ENCODE peak calls at places on chromosomes 11 and 22, in nine cellular contexts. D is coronary artery, Z is body of pancreas, W is lung, P is hepatocyte, H is right lobe of liver, E is ascending aorta, N is neural progenitor cell, J is cardiac muscle cell. M is an unnamed sample.

GRCh38 chr11:23725752-23726151 is 771.1 kb upstream of the LUZP2 start:
- DNase-seq in W (no peak), P (no peak), J (peak; percentile 62), Z (no peak), N (no peak), H (no peak), D (no peak), E (no peak), M (no peak)

GRCh38 chr11:63443714-63444113 is 47.3 kb downstream of the PLAAT5 start:
- DNase-seq in P (no peak), W (no peak), E (no peak), N (no peak), J (no peak), Z (no peak), H (no peak), D (no peak), M (no peak)

GRCh38 chr22:42613869-42614268 is 814 bp downstream of the POLDIP3 start:
- DNase-seq in P (no peak), Z (no peak), E (no peak), J (peak; percentile 28), N (no peak), D (no peak), H (no peak), W (no peak), M (no peak)

GRCh38 chr11:31110825-31111224 is 258.7 kb downstream of the DCDC1 start:
- DNase-seq in P (no peak), H (no peak), W (no peak), D (no peak), J (peak; percentile 29), Z (no peak), N (peak; percentile 36), E (no peak), M (no peak)

GRCh38 chr22:20302438-20303228 is 17.2 kb downstream of the DGCR6L start:
- DNase-seq in H (no peak), P (no peak), N (no peak), J (no peak), D (no peak), E (no peak), Z (no peak), W (no peak), M (no peak)

GRCh38 chr11:35792148-35792845 is 129.7 kb downstream of the TRIM44 start:
- DNase-seq in P (no peak), E (no peak), Z (peak; percentile 57), N (no peak), D (no peak), W (no peak), H (no peak), J (peak; percentile 35), M (no peak)

GRCh38 chr11:31856248-31856647 is 45.1 kb upstream of the PAX6 start:
- DNase-seq in J (no peak), D (no peak), E (no peak), H (no peak), N (no peak), Z (no peak), W (no peak), P (no peak), M (no peak)

GRCh38 chr11:55949330-55949729 is 13.1 kb upstream of the OR5I1 start:
- DNase-seq in W (no peak), D (no peak), J (no peak), H (no peak), Z (no peak), E (no peak), P (no peak), N (no peak), M (no peak)

GRCh38 chr11:68687986-68688385 is 3.6 kb downstream of the GAL start:
- DNase-seq in Z (no peak), N (no peak), W (no peak), J (no peak), D (no peak), E (no peak), H (no peak), P (no peak), M (no peak)

GRCh38 chr22:31122532-31123291 is at the start of gene INPP5J:
- DNase-seq in D (no peak), H (no peak), Z (peak; percentile 82), N (peak; percentile 58), P (peak; percentile 82), E (no peak), J (peak; percentile 60), W (peak; percentile 58), M (peak; percentile 59)

GRCh38 chr22:31125521-31126117 is 2.9 kb downstream of the INPP5J start:
- DNase-seq in D (no peak), J (no peak), Z (no peak), E (no peak), W (no peak), N (no peak), H (no peak), P (no peak), M (no peak)

GRCh38 chr22:31123292-31123602 is 481 bp downstream of the INPP5J start:
- DNase-seq in Z (no peak), D (no peak), P (no peak), N (no peak), E (no peak), H (no peak), J (no peak), W (no peak), M (no peak)

GRCh38 chr22:31124811-31125465 is 2.2 kb downstream of the INPP5J start:
- DNase-seq in P (no peak), Z (no peak), N (no peak), E (no peak), H (no peak), J (no peak), W (no peak), D (no peak), M (no peak)

DNA sequence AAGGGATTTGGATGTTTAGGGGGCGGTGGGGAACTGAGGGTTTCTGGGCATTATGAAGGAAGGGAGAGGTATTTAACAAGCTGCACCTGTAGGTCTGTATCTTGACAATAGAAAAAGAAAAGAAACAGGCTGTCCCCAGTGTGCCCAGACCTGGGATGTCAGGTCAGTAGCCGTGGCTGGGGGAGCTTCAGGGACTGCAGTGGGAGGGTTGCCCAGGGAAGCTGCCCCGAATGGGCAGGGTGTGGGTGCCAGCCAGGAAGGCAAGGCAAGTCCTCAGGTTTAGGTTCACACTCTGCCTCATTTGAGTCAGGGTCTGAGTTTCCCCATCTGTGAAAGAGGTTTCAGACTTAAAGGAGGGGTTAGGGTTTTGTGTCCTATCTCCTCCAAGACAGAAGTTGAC is 1.5 kb downstream of the INPP5J start:
- DNase-seq in H (no peak), E (no peak), Z (no peak), D (no peak), P (no peak), W (no peak), J (no peak), N (no peak), M (no peak)
- H3K27ac ChIP-seq in H (no peak overlapping the region), E (no peak overlapping the region), Z (no peak overlapping the region), D (no peak overlapping the region), P (no peak overlapping the region), W (no peak overlapping the region), J (no peak overlapping the region), N (no peak overlapping the region), M (no peak overlapping the region)

DNA sequence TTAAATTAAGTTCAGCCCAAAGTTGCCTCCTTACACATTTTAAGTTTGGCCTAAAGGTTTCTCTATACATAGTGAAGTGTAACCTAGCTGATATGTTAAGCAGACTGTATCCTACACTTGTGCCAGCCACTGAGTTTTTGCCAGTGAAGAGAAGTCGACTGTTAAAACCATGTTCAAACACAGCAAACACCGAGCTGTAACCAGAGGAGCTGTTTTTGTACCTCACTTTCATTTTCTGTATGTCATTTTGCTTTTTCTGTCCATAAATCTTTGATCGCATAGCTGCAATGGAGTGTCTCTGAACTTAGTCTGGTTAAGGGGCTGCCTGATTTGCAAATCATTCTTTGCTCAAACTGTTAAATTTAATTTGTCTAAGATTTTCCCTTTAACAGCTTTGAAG is 403.7 kb downstream of the LUZP2 start:
- DNase-seq in J (no peak), E (no peak), H (no peak), N (no peak), Z (no peak), W (no peak), D (no peak), P (no peak), M (no peak)
- H3K4me3 ChIP-seq in J (no peak overlapping the region), E (no peak overlapping the region), H (no peak overlapping the region), N (no peak overlapping the region), Z (no peak overlapping the region), W (no peak overlapping the region), D (no peak overlapping the region), P (no peak overlapping the region), M (no peak overlapping the region)

GRCh38 chr11:70527429-70528045 is 129.2 kb downstream of the CTTN start:
- DNase-seq in Z (no peak), P (no peak), J (no peak), E (no peak), W (no peak), D (no peak), N (no peak), H (peak; percentile 4), M (no peak)

GRCh38 chr11:70530010-70530409 is 131.7 kb downstream of the CTTN start:
- DNase-seq in J (no peak), P (no peak), E (no peak), Z (no peak), N (no peak), D (no peak), W (no peak), H (no peak), M (no peak)

GRCh38 chr11:70528794-70529580 is 130.7 kb downstream of the CTTN start:
- DNase-seq in Z (no peak), W (no peak), J (no peak), E (no peak), N (no peak), P (no peak), H (peak; percentile 4), D (no peak), M (no peak)

GRCh38 chr11:70527046-70527395 is 128.7 kb downstream of the CTTN start:
- DNase-seq in H (peak; percentile 9), D (no peak), W (no peak), Z (no peak), P (no peak), E (no peak), J (no peak), N (no peak), M (no peak)

DNA sequence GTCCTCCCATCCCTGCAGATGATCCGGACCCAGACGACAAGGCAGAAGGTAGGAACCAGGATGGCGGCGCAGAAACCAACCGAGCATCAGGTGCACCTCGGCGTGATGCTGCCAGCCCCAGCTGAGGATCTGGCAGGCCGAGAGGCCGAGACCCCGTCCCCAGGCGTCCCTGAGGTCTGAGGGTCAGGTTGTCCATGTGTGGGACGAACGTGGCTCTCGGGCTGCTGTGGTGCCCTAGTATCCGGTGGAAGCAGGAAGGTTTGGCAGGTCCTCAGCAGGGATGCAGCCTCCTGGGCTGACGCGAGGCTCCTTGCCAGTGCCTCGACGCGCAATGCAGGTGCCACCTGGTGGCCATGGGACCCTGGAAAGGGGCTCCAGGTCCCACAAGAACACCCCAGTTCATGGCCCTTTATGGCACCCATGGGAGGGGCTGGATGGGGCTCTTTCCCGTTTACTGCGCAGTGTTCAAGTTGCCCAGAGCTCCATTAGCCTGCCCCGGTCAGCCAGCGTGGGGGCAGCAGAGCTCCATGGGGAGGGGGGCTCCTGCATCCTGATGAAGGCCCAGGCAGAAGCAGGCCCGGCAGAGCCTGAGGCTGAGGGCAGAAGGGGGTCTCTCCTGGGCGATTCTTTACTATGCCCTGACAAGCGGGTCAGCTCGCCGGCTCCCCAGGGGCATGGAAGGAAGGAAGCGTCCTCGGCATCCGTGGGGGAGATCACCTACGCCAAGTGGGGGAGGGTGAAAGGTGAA is 129.9 kb downstream of the CTTN start:
- DNase-seq in P (no peak), W (no peak), H (peak; percentile 11), J (no peak), D (no peak), Z (no peak), N (no peak), E (no peak), M (no peak)
- TF ChIP-seq CTCF in P (no peak), W (no peak), H (no peak), J (no peak), D (no peak), Z (no peak), N (peak; percentile 15), E (no peak), M (no peak)

GRCh38 chr11:119108857-119109221 is 1.7 kb downstream of the C2CD2L start:
- DNase-seq in H (no peak), N (no peak), J (no peak), W (no peak), P (peak; percentile 68), Z (no peak), E (no peak), D (no peak), M (no peak)
- H3K27ac ChIP-seq in H (no peak overlapping the region), N (no peak overlapping the region), J (no peak overlapping the region), W (no peak overlapping the region), P (peak overlapping the region; percentile 60), Z (no peak overlapping the region), E (peak overlapping the region; percentile 82), D (no peak overlapping the region), M (no peak overlapping the region)

M was measured in left ventricle myocardium inferior.